ENCODE peak calls at places on chromosome 4, in five cellular contexts. D is kidney, W is hepatocyte, S is testis, E is cardiac muscle cell. B is an unnamed sample.

GRCh38 chr4:13642576-13642975 is 15.1 kb upstream of the BOD1L1 start:
- DNase-seq in E (peak), W (no peak), S (peak), D (no peak), B (no peak)

GRCh38 chr4:173403051-173403450 is 4.1 kb upstream of the SCRG1 start:
- DNase-seq in W (no peak), S (no peak), E (peak), D (no peak), B (peak)

GRCh38 chr4:168803727-168804126 is 206.3 kb downstream of the CBR4 start:
- DNase-seq in E (peak), W (no peak), S (no peak), D (no peak), B (peak)

GRCh38 chr4:107408968-107409367 is 311.1 kb downstream of the PAPSS1 start:
- DNase-seq in D (no peak), E (no peak), S (no peak), W (no peak), B (no peak)

GRCh38 chr4:17500574-17500973 is 11.3 kb downstream of the QDPR start:
- DNase-seq in W (no peak), E (no peak), D (no peak), S (no peak), B (no peak)

GRCh38 chr4:64882311-64883086 is 473.2 kb upstream of the TECRL start:
- DNase-seq in S (no peak), W (no peak), E (no peak), D (no peak), B (no peak)

GRCh38 chr4:144578681-144579080 is 67.3 kb upstream of the HHIP start:
- DNase-seq in D (no peak), E (no peak), S (no peak), W (no peak), B (no peak)

GRCh38 chr4:169437299-169438047 is 166.7 kb upstream of the SH3RF1 start:
- DNase-seq in W (no peak), E (no peak), D (no peak), S (no peak), B (no peak)

GRCh38 chr4:126799471-126799870 is 833.3 kb upstream of the INTU start:
- DNase-seq in D (no peak), E (peak), W (no peak), S (no peak), B (no peak)

GRCh38 chr4:7616193-7616592 is 181.5 kb upstream of the PSAPL1 start:
- DNase-seq in E (no peak), D (no peak), S (no peak), W (no peak), B (no peak)

GRCh38 chr4:35461931-35462659 is 782.2 kb downstream of the ARAP2 start:
- DNase-seq in E (no peak), S (no peak), W (no peak), D (peak), B (no peak)

GRCh38 chr4:88949605-88950004 is 107.4 kb downstream of the FAM13A start:
- DNase-seq in S (no peak), D (no peak), W (no peak), E (no peak), B (no peak)

GRCh38 chr4:26431461-26432165 is 58.7 kb downstream of the CCKAR start:
- DNase-seq in W (no peak), S (no peak), D (no peak), E (no peak), B (no peak)

GRCh38 chr4:675036-675804 is 878 bp downstream of the MYL5 start:
- DNase-seq in W (no peak), E (no peak), S (no peak), D (peak), B (no peak)

GRCh38 chr4:54067163-54067562 is 2.8 kb upstream of the CHIC2 start:
- DNase-seq in E (peak), W (peak), D (no peak), S (no peak), B (peak)

GRCh38 chr4:119104644-119105273 is 30.9 kb upstream of the MYOZ2 start:
- DNase-seq in E (no peak), W (no peak), D (no peak), S (no peak), B (no peak)

GRCh38 chr4:146648384-146648783 is 9.7 kb downstream of the POU4F2 start:
- DNase-seq in E (no peak), D (no peak), W (no peak), S (no peak), B (no peak)

GRCh38 chr4:173420821-173421220 is 21.9 kb upstream of the SCRG1 start:
- DNase-seq in E (peak), D (no peak), S (no peak), W (no peak), B (no peak)

GRCh38 chr4:86944964-86945781 is 10.4 kb downstream of the AFF1 start:
- DNase-seq in D (no peak), S (no peak), E (no peak), W (no peak), B (no peak)

GRCh38 chr4:20074450-20074849 is 177.3 kb upstream of the SLIT2 start:
- DNase-seq in E (peak), W (peak), D (no peak), S (no peak), B (no peak)

GRCh38 chr4:22874334-22874912 is 181.7 kb downstream of the GBA3 start:
- DNase-seq in E (no peak), D (no peak), W (no peak), S (no peak), B (no peak)

GRCh38 chr4:13918110-13918509 is 290.6 kb upstream of the BOD1L1 start:
- DNase-seq in D (no peak), E (peak), W (peak), S (no peak), B (peak)

GRCh38 chr4:151968643-151969042 is 207.8 kb upstream of the GATB start:
- DNase-seq in E (no peak), D (no peak), W (no peak), S (no peak), B (no peak)

GRCh38 chr4:62560858-62561257 is 1360.7 kb downstream of the ADGRL3 start:
- DNase-seq in W (no peak), D (no peak), S (no peak), E (no peak), B (no peak)

GRCh38 chr4:118888666-118889312 is at the start of gene SYNPO2:
- DNase-seq in E (peak), D (peak), W (peak), S (peak), B (peak)

GRCh38 chr4:103499094-103499493 is 220.7 kb downstream of the TACR3 start:
- DNase-seq in E (peak), D (no peak), S (no peak), W (no peak), B (no peak)

GRCh38 chr4:80138556-80139538 is 58.5 kb upstream of the PRDM8 start:
- DNase-seq in W (no peak), S (no peak), E (peak), D (no peak), B (no peak)

GRCh38 chr4:25839687-25840086 is 23.1 kb downstream of the SEL1L3 start:
- DNase-seq in E (no peak), D (no peak), S (no peak), W (no peak), B (no peak)

GRCh38 chr4:95640337-95640736 is 91.6 kb upstream of the UNC5C start:
- DNase-seq in E (no peak), S (peak), D (no peak), W (no peak), B (no peak)

DNA sequence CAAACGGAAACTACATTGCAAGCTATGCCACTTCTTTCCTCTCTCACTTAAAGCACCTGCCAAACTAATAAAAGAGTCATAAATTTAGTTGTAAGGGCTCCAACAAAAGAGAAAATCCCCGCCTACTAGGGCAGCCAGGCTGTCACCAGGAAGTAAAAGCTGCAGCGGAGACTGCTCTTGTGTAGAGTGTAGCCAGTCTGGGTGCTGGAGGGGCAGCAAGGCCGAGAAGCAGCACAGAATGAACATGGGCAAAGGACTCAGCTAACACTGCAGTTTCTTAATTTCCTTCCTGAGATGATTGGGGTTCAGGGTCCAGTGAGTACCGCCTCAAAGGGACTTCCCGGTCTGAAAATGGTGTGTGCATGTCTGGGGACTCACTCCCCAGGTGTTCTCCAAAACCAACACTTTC is 89.4 kb upstream of the MAML3 start:
- DNase-seq in E (no peak), D (no peak), W (peak), S (no peak), B (no peak)
- H3K27ac ChIP-seq in E (peak), D (no peak), W (peak), S (no peak), B (no peak)

GRCh38 chr4:112142152-112142551 is 3.1 kb upstream of the FAM241A start:
- DNase-seq in W (no peak), S (no peak), E (peak), D (no peak), B (no peak)

GRCh38 chr4:112144546-112145325 is 518 bp upstream of the FAM241A start:
- DNase-seq in E (no peak), W (no peak), S (peak), D (no peak), B (no peak)

GRCh38 chr4:112145326-112145819 is at the start of gene FAM241A:
- DNase-seq in E (peak), S (peak), W (peak), D (peak), B (peak)

GRCh38 chr4:112147697-112148096 is 2.4 kb downstream of the FAM241A start:
- DNase-seq in W (no peak), D (no peak), S (no peak), E (peak), B (no peak)

DNA sequence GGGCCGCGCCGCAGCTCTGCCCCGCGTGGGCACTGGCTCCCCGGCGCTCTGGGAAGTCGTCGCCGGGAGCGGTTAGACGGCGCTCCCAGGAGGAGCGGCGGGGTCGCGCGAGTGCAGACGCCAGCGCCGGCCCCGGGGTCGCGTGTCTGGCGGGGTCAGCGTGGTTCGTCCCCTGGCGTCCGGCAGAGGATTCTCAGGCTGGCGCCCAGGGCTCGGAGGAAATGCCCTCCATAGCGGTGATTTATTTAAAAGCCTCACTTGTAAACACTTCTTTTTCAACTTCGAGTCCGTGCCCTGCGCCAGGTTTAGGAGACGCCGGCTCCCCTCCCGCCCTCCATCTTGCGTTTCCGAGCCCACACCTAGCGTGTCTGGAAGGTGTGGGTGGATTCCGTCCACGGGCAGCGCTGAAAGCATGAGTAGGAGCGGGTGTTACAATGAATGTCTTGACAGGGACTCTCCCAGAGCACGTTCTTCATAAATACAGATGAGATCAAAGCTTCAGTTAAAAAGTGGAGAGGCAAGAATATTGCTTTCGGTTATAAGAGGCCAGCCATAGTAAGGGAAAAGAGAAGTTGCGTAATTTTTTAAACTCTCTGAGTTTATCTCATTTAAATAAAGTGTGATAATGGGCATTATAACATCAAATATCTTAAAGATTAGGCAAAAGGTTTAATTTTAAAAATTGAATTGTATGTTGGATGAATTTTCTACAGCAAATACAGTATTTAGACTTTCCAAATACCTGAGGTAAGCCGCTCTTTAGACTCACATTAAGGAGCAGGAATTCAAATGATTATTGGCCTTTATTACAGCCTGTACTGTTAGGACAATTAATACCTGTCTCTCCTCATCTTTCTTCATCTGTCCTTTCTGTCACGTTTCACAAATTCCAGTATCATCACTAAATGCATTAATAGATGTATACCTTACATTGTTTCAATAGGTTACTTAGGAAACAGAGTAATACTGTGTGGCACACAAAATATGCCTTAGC is 863 bp downstream of the FAM241A start:
- DNase-seq in W (peak), E (peak), S (peak), D (peak), B (peak)
- TF ChIP-seq CTCF in W (peak), E (no peak), S (no peak), D (no peak), B (no peak)

DNA sequence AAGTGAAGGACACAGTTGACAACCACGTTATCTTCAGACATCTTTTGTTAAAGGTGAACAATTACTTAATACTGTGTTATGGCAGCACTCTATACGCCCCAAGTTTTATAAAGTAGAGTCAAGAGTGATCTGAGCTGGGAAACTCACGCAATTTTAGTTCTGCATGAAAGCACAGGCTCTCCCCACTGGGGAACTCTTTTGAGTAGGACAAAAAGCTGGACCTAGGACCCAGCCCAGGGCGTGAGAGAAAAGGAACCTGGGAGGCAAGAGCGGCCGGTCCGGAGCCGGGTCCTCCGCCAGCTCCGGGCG is 152.6 kb upstream of the SLC4A4 start:
- DNase-seq in W (no peak), E (no peak), S (no peak), D (no peak), B (no peak)
- H3K27ac ChIP-seq in W (peak), E (peak), S (no peak), D (no peak), B (no peak)

GRCh38 chr4:108926058-108926457 is 163.2 kb upstream of the ETNPPL start:
- DNase-seq in W (no peak), D (no peak), E (peak), S (no peak), B (no peak)
- TF ChIP-seq CTCF in W (no peak), D (no peak), E (no peak), S (no peak), B (no peak)

GRCh38 chr4:137039369-137039768 is 492.9 kb downstream of the PCDH18 start:
- DNase-seq in S (no peak), D (no peak), W (no peak), E (no peak), B (no peak)
- H3K27ac ChIP-seq in S (no peak), D (no peak), W (no peak), E (no peak), B (no peak)

B was measured in RWPE1.